ENCODE peak calls at places on chromosomes 11 and 22, in six cellular contexts. One of them, this sample, is unnamed.

GRCh38 chr11:69387409-69387885 is 93.5 kb downstream of the MYEOV start:
- DNase-seq in H1: no peak
- DNase-seq in H9: no peak
- DNase-seq in neuronal stem cell: no peak
- DNase-seq in IMR-90: no peak
- DNase-seq in mesenchymal stem cell: no peak
- DNase-seq in this sample: no peak

GRCh38 chr11:112776834-112777793 is 184.1 kb upstream of the NCAM1 start:
- DNase-seq in H9: no peak
- DNase-seq in neuronal stem cell: no peak
- DNase-seq in mesenchymal stem cell: no peak
- DNase-seq in H1: no peak
- DNase-seq in IMR-90: no peak
- DNase-seq in this sample: no peak

GRCh38 chr22:20532256-20532993 is 25.0 kb downstream of the MED15 start:
- DNase-seq in IMR-90: no peak
- DNase-seq in H1: no peak
- DNase-seq in H9: no peak
- DNase-seq in mesenchymal stem cell: no peak
- DNase-seq in neuronal stem cell: no peak
- DNase-seq in this sample: no peak

GRCh38 chr11:61061081-61061826 is 41.0 kb upstream of the CD5 start:
- DNase-seq in H9: peak; percentile 4
- DNase-seq in mesenchymal stem cell: no peak
- DNase-seq in H1: no peak
- DNase-seq in IMR-90: no peak
- DNase-seq in neuronal stem cell: no peak
- DNase-seq in this sample: peak; percentile 48

GRCh38 chr11:36736103-36736502 is 138.1 kb upstream of the RAG2 start:
- DNase-seq in H9: no peak
- DNase-seq in neuronal stem cell: no peak
- DNase-seq in H1: no peak
- DNase-seq in mesenchymal stem cell: no peak
- DNase-seq in IMR-90: no peak
- DNase-seq in this sample: no peak

GRCh38 chr11:32015435-32015834 is 75.4 kb upstream of the RCN1 start:
- DNase-seq in H9: no peak
- DNase-seq in H1: no peak
- DNase-seq in IMR-90: no peak
- DNase-seq in mesenchymal stem cell: no peak
- DNase-seq in neuronal stem cell: no peak
- DNase-seq in this sample: no peak

GRCh38 chr11:32462296-32462695 is 27.0 kb upstream of the WT1 start:
- DNase-seq in mesenchymal stem cell: no peak
- DNase-seq in neuronal stem cell: no peak
- DNase-seq in IMR-90: no peak
- DNase-seq in H1: no peak
- DNase-seq in H9: no peak
- DNase-seq in this sample: no peak

GRCh38 chr11:34682822-34683221 is 61.9 kb downstream of the EHF start:
- DNase-seq in mesenchymal stem cell: peak; percentile 58
- DNase-seq in H1: no peak
- DNase-seq in neuronal stem cell: no peak
- DNase-seq in H9: no peak
- DNase-seq in IMR-90: peak; percentile 39
- DNase-seq in this sample: peak; percentile 7

GRCh38 chr11:86101493-86101892 is 32.6 kb upstream of the PICALM start:
- DNase-seq in mesenchymal stem cell: no peak
- DNase-seq in H1: no peak
- DNase-seq in neuronal stem cell: no peak
- DNase-seq in IMR-90: peak; percentile 54
- DNase-seq in H9: no peak
- DNase-seq in this sample: peak; percentile 61

GRCh38 chr11:65452806-65453490 is 30.4 kb downstream of the NEAT1 start:
- DNase-seq in neuronal stem cell: no peak
- DNase-seq in H1: no peak
- DNase-seq in IMR-90: peak; percentile 87
- DNase-seq in H9: no peak
- DNase-seq in mesenchymal stem cell: peak; percentile 81
- DNase-seq in this sample: peak; percentile 73

GRCh38 chr11:66559141-66559861 is 9.1 kb downstream of the CTSF start:
- DNase-seq in neuronal stem cell: no peak
- DNase-seq in H1: no peak
- DNase-seq in mesenchymal stem cell: no peak
- DNase-seq in IMR-90: no peak
- DNase-seq in H9: peak; percentile 67
- DNase-seq in this sample: no peak

GRCh38 chr11:25981998-25982397 is 349.9 kb upstream of the ANO3 start:
- DNase-seq in mesenchymal stem cell: peak; percentile 78
- DNase-seq in H9: no peak
- DNase-seq in IMR-90: peak; percentile 77
- DNase-seq in H1: no peak
- DNase-seq in neuronal stem cell: peak; percentile 44
- DNase-seq in this sample: peak; percentile 36

GRCh38 chr11:116162086-116162485 is 610.7 kb downstream of the BUD13 start:
- DNase-seq in neuronal stem cell: no peak
- DNase-seq in mesenchymal stem cell: no peak
- DNase-seq in H9: no peak
- DNase-seq in H1: no peak
- DNase-seq in IMR-90: no peak
- DNase-seq in this sample: no peak

GRCh38 chr11:62791501-62792192 is at the start of gene TMEM223:
- DNase-seq in H9: peak; percentile 89
- DNase-seq in neuronal stem cell: peak; percentile 66
- DNase-seq in H1: no peak
- DNase-seq in mesenchymal stem cell: peak; percentile 87
- DNase-seq in IMR-90: peak; percentile 72
- DNase-seq in this sample: peak; percentile 83

GRCh38 chr11:78759067-78759466 is 184.4 kb upstream of the NARS2 start:
- DNase-seq in IMR-90: no peak
- DNase-seq in mesenchymal stem cell: no peak
- DNase-seq in H9: no peak
- DNase-seq in H1: no peak
- DNase-seq in neuronal stem cell: no peak
- DNase-seq in this sample: no peak

GRCh38 chr11:117187428-117187798 is 8.9 kb downstream of the SIDT2 start:
- DNase-seq in neuronal stem cell: no peak
- DNase-seq in H9: no peak
- DNase-seq in IMR-90: no peak
- DNase-seq in H1: no peak
- DNase-seq in mesenchymal stem cell: no peak
- DNase-seq in this sample: no peak

GRCh38 chr11:68763181-68763721 is 11.9 kb upstream of the TESMIN start:
- DNase-seq in mesenchymal stem cell: no peak
- DNase-seq in H9: no peak
- DNase-seq in neuronal stem cell: no peak
- DNase-seq in IMR-90: no peak
- DNase-seq in H1: no peak
- DNase-seq in this sample: peak; percentile 96

GRCh38 chr11:37666960-37667359 is 1068.9 kb upstream of the RAG2 start:
- DNase-seq in H1: no peak
- DNase-seq in H9: no peak
- DNase-seq in neuronal stem cell: no peak
- DNase-seq in IMR-90: no peak
- DNase-seq in mesenchymal stem cell: no peak
- DNase-seq in this sample: no peak

GRCh38 chr11:12868315-12869073 is 140.6 kb upstream of the RASSF10 start:
- DNase-seq in H9: no peak
- DNase-seq in neuronal stem cell: no peak
- DNase-seq in mesenchymal stem cell: peak; percentile 43
- DNase-seq in H1: no peak
- DNase-seq in IMR-90: peak; percentile 27
- DNase-seq in this sample: no peak

GRCh38 chr11:128687321-128687720 is 6.6 kb upstream of the FLI1 start:
- DNase-seq in IMR-90: no peak
- DNase-seq in neuronal stem cell: no peak
- DNase-seq in H9: peak; percentile 84
- DNase-seq in H1: no peak
- DNase-seq in mesenchymal stem cell: peak; percentile 50
- DNase-seq in this sample: no peak

GRCh38 chr11:8698379-8698851 is 15.8 kb downstream of the RPL27A start:
- DNase-seq in H1: no peak
- DNase-seq in IMR-90: no peak
- DNase-seq in neuronal stem cell: no peak
- DNase-seq in H9: no peak
- DNase-seq in mesenchymal stem cell: no peak
- DNase-seq in this sample: no peak

GRCh38 chr11:8697056-8697455 is 14.5 kb downstream of the RPL27A start:
- DNase-seq in mesenchymal stem cell: no peak
- DNase-seq in neuronal stem cell: no peak
- DNase-seq in IMR-90: no peak
- DNase-seq in H1: no peak
- DNase-seq in H9: no peak
- DNase-seq in this sample: no peak

GRCh38 chr11:8699903-8700302 is 17.3 kb downstream of the RPL27A start:
- DNase-seq in IMR-90: peak; percentile 55
- DNase-seq in H9: peak; percentile 79
- DNase-seq in H1: no peak
- DNase-seq in neuronal stem cell: no peak
- DNase-seq in mesenchymal stem cell: peak; percentile 35
- DNase-seq in this sample: no peak

GRCh38 chr11:8701891-8702597 is 19.5 kb downstream of the RPL27A start:
- DNase-seq in H1: no peak
- DNase-seq in IMR-90: no peak
- DNase-seq in mesenchymal stem cell: no peak
- DNase-seq in H9: no peak
- DNase-seq in neuronal stem cell: no peak
- DNase-seq in this sample: no peak

DNA sequence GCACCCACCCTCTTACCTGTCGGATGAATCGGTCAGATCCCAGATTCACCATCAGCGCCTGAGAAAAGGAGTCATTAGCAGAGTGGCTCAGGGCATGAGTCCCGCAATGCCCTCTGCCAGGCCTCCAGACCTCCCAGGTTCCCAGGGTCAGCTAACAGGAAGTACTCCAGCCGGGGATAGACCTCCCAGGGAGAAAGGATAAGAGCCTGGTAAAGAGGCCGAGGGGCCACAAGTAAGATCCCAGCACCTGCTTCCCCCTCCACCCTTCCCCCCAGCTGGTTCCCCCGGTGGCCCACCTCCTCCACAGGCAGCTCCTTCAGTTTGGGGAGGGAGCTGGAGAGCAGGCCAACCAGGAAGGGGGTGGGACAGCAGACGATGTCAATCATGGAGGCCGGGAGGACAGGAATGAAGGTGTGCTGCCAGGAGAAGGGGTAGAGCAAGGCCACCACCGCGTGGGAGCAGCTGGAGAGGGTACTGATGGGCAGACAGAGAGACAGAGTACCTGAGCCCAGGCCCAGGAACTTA is 16.4 kb downstream of the RPL27A start:
- DNase-seq in H1: no peak
- DNase-seq in mesenchymal stem cell: no peak
- DNase-seq in H9: peak; percentile 93
- DNase-seq in IMR-90: no peak
- DNase-seq in neuronal stem cell: no peak
- DNase-seq in this sample: no peak
- H3K23ac ChIP-seq in H1: no peak overlapping the region
- H3K23ac ChIP-seq in mesenchymal stem cell: no peak overlapping the region
- H3K23ac ChIP-seq in H9: no peak overlapping the region
- H3K23ac ChIP-seq in IMR-90: no peak overlapping the region
- H3K23ac ChIP-seq in neuronal stem cell: peak overlapping the region; percentile 47
- H3K23ac ChIP-seq in this sample: no peak overlapping the region

GRCh38 chr11:88174627-88175003 is 628 bp downstream of the RAB38 start:
- DNase-seq in neuronal stem cell: peak; percentile 29
- DNase-seq in mesenchymal stem cell: peak; percentile 90
- DNase-seq in H9: peak; percentile 41
- DNase-seq in H1: peak; percentile 5
- DNase-seq in IMR-90: peak; percentile 86
- DNase-seq in this sample: peak; percentile 42
- H3K27me3 ChIP-seq in neuronal stem cell: no peaks in the 10 kb centered on the region
- H3K27me3 ChIP-seq in mesenchymal stem cell: no peaks in the 10 kb centered on the region
- H3K27me3 ChIP-seq in H9: no peaks in the 10 kb centered on the region
- H3K27me3 ChIP-seq in H1: no peaks in the 10 kb centered on the region
- H3K27me3 ChIP-seq in IMR-90: no peaks in the 10 kb centered on the region
- H3K27me3 ChIP-seq in this sample: no peaks in the 10 kb centered on the region

DNA sequence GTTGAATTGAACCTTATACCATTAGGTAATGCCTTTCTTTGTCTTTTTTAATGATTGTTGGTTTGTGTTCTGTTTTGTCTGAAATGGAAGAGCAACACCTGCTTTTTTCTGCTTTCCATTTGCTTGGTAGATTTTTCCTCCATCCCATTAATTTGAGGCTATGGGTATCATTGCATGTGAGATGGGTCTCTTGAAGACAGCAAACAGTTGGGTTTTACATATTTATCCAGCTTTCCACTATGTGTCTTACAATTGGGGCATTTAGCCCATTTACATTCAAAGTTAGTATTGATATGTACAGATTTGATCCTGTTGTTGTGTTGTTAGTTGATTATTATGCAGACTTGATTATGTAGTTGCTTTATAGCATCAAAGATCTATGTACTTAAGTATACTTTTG is 21.1 kb upstream of the RAB38 start:
- DNase-seq in H1: no peak
- DNase-seq in IMR-90: no peak
- DNase-seq in neuronal stem cell: no peak
- DNase-seq in mesenchymal stem cell: no peak
- DNase-seq in H9: no peak
- DNase-seq in this sample: no peak
- H4K91ac ChIP-seq in H1: no peak overlapping the region
- H4K91ac ChIP-seq in IMR-90: no peak overlapping the region
- H4K91ac ChIP-seq in neuronal stem cell: no peak overlapping the region
- H4K91ac ChIP-seq in mesenchymal stem cell: no peak overlapping the region
- H4K91ac ChIP-seq in H9: no peak overlapping the region
- H4K91ac ChIP-seq in this sample: no peak overlapping the region

GRCh38 chr11:130826572-130826971 is 89.7 kb downstream of the SNX19 start:
- DNase-seq in mesenchymal stem cell: no peak
- DNase-seq in neuronal stem cell: no peak
- DNase-seq in H9: no peak
- DNase-seq in IMR-90: no peak
- DNase-seq in H1: no peak
- DNase-seq in this sample: no peak
- H3K23ac ChIP-seq in mesenchymal stem cell: no peak overlapping the region
- H3K23ac ChIP-seq in neuronal stem cell: no peak overlapping the region
- H3K23ac ChIP-seq in H9: no peak overlapping the region
- H3K23ac ChIP-seq in IMR-90: peak overlapping the region; percentile 4
- H3K23ac ChIP-seq in H1: no peak overlapping the region
- H3K23ac ChIP-seq in this sample: no peak overlapping the region

DNA sequence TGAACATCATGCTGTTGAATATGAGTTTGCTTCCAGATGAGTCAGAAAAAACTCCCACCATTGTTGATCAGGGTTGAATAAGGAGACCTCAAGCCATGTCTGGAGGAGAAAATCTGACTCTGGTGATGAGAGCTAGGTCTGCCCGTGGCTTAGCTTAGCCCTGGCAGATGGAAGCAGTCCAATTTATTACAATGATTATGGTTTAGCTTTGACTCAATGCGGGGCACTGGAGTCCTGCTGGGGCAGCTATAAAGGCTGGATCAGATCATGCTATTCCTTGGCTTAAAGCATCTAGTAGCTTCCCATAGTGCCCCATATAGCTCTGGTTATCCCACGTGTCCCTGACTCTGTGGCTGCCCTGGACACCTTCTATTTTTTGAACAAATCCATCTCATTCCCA is 506.5 kb downstream of the MN1 start:
- DNase-seq in mesenchymal stem cell: no peak
- DNase-seq in IMR-90: no peak
- DNase-seq in H1: no peak
- DNase-seq in neuronal stem cell: no peak
- DNase-seq in H9: no peak
- DNase-seq in this sample: no peak
- H3K27me3 ChIP-seq in mesenchymal stem cell: peaks cover 88% of the 10 kb centered on the region
- H3K27me3 ChIP-seq in IMR-90: peaks cover 42% of the 10 kb centered on the region
- H3K27me3 ChIP-seq in H1: no peaks in the 10 kb centered on the region
- H3K27me3 ChIP-seq in neuronal stem cell: no peaks in the 10 kb centered on the region
- H3K27me3 ChIP-seq in H9: no peaks in the 10 kb centered on the region
- H3K27me3 ChIP-seq in this sample: no peaks in the 10 kb centered on the region

This sample was measured in trophoblast cell.